ENCODE peak calls at places on chromosomes 6 and 20, in six cellular contexts. S is activated naive CD8-positive, alpha-beta T cell treated with anti-CD3 and anti-CD28 coated beads for 36 hours; Z is Caki2; K is activated CD4-positive, alpha-beta T cell treated with anti-CD3 and anti-CD28 coated beads, Interleukin-2, amount 50 U/mL, for 4 hours; M is MCF 10A; T is mesendoderm. Y is an unnamed sample.
A peak's percentile ranks its signal among the peaks of the same experiment; 100 is the strongest.

GRCh38 chr6:364609-365540 is 26.7 kb upstream of the IRF4 start:
- DNase-seq in S (no peak), M (no peak), K (no peak), T (no peak), Z (peak; percentile 79), Y (no peak)

GRCh38 chr6:46973029-46973428 is 51.3 kb upstream of the ADGRF5 start:
- DNase-seq in K (no peak), Z (no peak), S (no peak), M (no peak), T (no peak), Y (no peak)

GRCh38 chr6:134074151-134074712 is 21.8 kb upstream of the SLC2A12 start:
- DNase-seq in M (no peak), S (no peak), T (peak; percentile 94), Z (no peak), K (no peak), Y (no peak)

GRCh38 chr20:13008761-13009681 is at the start of gene SPTLC3:
- DNase-seq in S (no peak), T (peak; percentile 85), M (peak; percentile 61), K (no peak), Z (peak; percentile 81), Y (no peak)

GRCh38 chr20:17873410-17874270 is 95.0 kb downstream of the SNX5 start:
- DNase-seq in S (no peak), M (peak; percentile 91), Z (peak; percentile 25), K (no peak), T (no peak), Y (peak; percentile 93)

GRCh38 chr6:158799051-158799792 is 19.9 kb downstream of the EZR start:
- DNase-seq in T (no peak), S (no peak), Z (peak; percentile 85), M (peak; percentile 36), K (no peak), Y (no peak)

GRCh38 chr6:132041706-132042105 is 90.5 kb upstream of the CCN2 start:
- DNase-seq in T (no peak), Z (no peak), S (no peak), M (no peak), K (no peak), Y (no peak)

GRCh38 chr20:61932711-61933480 is 132.8 kb downstream of the TAF4 start:
- DNase-seq in S (no peak), T (no peak), K (no peak), Z (no peak), M (no peak), Y (no peak)

GRCh38 chr6:153084393-153084792 is 46.7 kb downstream of the RGS17 start:
- DNase-seq in T (peak; percentile 14), Z (no peak), K (no peak), S (no peak), M (peak; percentile 38), Y (no peak)

GRCh38 chr6:29647927-29648642 is 8.8 kb upstream of the MOG start:
- DNase-seq in T (peak; percentile 66), M (peak; percentile 55), K (no peak), Z (no peak), S (no peak), Y (peak; percentile 17)

GRCh38 chr20:41618807-41619294 is 674 bp upstream of the CHD6 start:
- DNase-seq in T (no peak), S (no peak), K (no peak), Z (peak; percentile 21), M (no peak), Y (no peak)

GRCh38 chr6:47098570-47098993 is 56.5 kb upstream of the ADGRF1 start:
- DNase-seq in Z (no peak), M (peak; percentile 81), T (no peak), K (no peak), S (no peak), Y (no peak)

GRCh38 chr20:19679931-19680330 is 78.1 kb upstream of the RIN2 start:
- DNase-seq in M (no peak), Z (no peak), T (no peak), K (no peak), S (no peak), Y (no peak)

GRCh38 chr6:79628466-79629288 is 2.5 kb upstream of the SH3BGRL2 start:
- DNase-seq in T (no peak), M (no peak), S (no peak), Z (no peak), K (no peak), Y (no peak)

GRCh38 chr6:74075323-74075722 is 379.3 kb downstream of the CD109 start:
- DNase-seq in K (no peak), Z (no peak), M (peak; percentile 68), S (no peak), T (peak; percentile 10), Y (no peak)

GRCh38 chr6:143677891-143678737 is at the start of gene PHACTR2:
- DNase-seq in T (peak; percentile 97), M (peak; percentile 75), Z (peak; percentile 60), S (peak; percentile 62), K (peak; percentile 53), Y (no peak)

GRCh38 chr6:125781307-125781868 is 9.4 kb upstream of the NCOA7 start:
- DNase-seq in S (peak; percentile 55), K (no peak), Z (no peak), T (no peak), M (no peak), Y (no peak)